ENCODE peak calls at places on chromosome 19, in eight cellular contexts. One of them, this sample, is unnamed.

GRCh38 chr19:41478875-41479756 is 36.2 kb downstream of the ERICH4 start:
- DNase-seq in body of pancreas: no peak
- DNase-seq in HepG2: no peak
- DNase-seq in upper lobe of left lung: no peak
- DNase-seq in lower leg skin: no peak
- DNase-seq in Peyer's patch: no peak
- DNase-seq in H54: no peak
- DNase-seq in NB4: no peak
- DNase-seq in this sample: no peak

GRCh38 chr19:17767559-17767958 is 16.3 kb downstream of the FCHO1 start:
- DNase-seq in Peyer's patch: no peak
- DNase-seq in lower leg skin: no peak
- DNase-seq in upper lobe of left lung: no peak
- DNase-seq in body of pancreas: no peak
- DNase-seq in H54: no peak
- DNase-seq in HepG2: no peak
- DNase-seq in NB4: no peak
- DNase-seq in this sample: no peak

GRCh38 chr19:20256606-20257005 is 89.6 kb downstream of the ZNF486 start:
- DNase-seq in upper lobe of left lung: no peak
- DNase-seq in lower leg skin: no peak
- DNase-seq in NB4: no peak
- DNase-seq in H54: no peak
- DNase-seq in body of pancreas: no peak
- DNase-seq in HepG2: no peak
- DNase-seq in Peyer's patch: no peak
- DNase-seq in this sample: no peak

GRCh38 chr19:35303357-35303915 is 11.5 kb downstream of the MAG start:
- DNase-seq in Peyer's patch: no peak
- DNase-seq in body of pancreas: no peak
- DNase-seq in NB4: no peak
- DNase-seq in lower leg skin: no peak
- DNase-seq in H54: no peak
- DNase-seq in HepG2: no peak
- DNase-seq in upper lobe of left lung: no peak
- DNase-seq in this sample: no peak

GRCh38 chr19:48394331-48395169 is 1.1 kb downstream of the GRIN2D start:
- DNase-seq in HepG2: no peak
- DNase-seq in Peyer's patch: no peak
- DNase-seq in H54: no peak
- DNase-seq in lower leg skin: no peak
- DNase-seq in upper lobe of left lung: no peak
- DNase-seq in body of pancreas: no peak
- DNase-seq in NB4: peak
- DNase-seq in this sample: peak

GRCh38 chr19:28618504-28618903 is 594.4 kb downstream of the UQCRFS1 start:
- DNase-seq in upper lobe of left lung: no peak
- DNase-seq in body of pancreas: no peak
- DNase-seq in Peyer's patch: no peak
- DNase-seq in lower leg skin: no peak
- DNase-seq in H54: no peak
- DNase-seq in HepG2: no peak
- DNase-seq in NB4: no peak
- DNase-seq in this sample: no peak

GRCh38 chr19:4774136-4774535 is 17.4 kb upstream of the FEM1A start:
- DNase-seq in NB4: no peak
- DNase-seq in body of pancreas: no peak
- DNase-seq in Peyer's patch: no peak
- DNase-seq in upper lobe of left lung: no peak
- DNase-seq in H54: no peak
- DNase-seq in HepG2: no peak
- DNase-seq in lower leg skin: no peak
- DNase-seq in this sample: no peak

GRCh38 chr19:592101-592500 is 2.4 kb downstream of the HCN2 start:
- DNase-seq in body of pancreas: no peak
- DNase-seq in NB4: no peak
- DNase-seq in upper lobe of left lung: no peak
- DNase-seq in HepG2: no peak
- DNase-seq in Peyer's patch: no peak
- DNase-seq in H54: no peak
- DNase-seq in lower leg skin: no peak
- DNase-seq in this sample: no peak

GRCh38 chr19:47699360-47699917 is 13.8 kb upstream of the EHD2 start:
- DNase-seq in NB4: peak
- DNase-seq in H54: peak
- DNase-seq in upper lobe of left lung: peak
- DNase-seq in lower leg skin: no peak
- DNase-seq in Peyer's patch: peak
- DNase-seq in HepG2: peak
- DNase-seq in body of pancreas: peak
- DNase-seq in this sample: peak

GRCh38 chr19:14005381-14006084 is 587 bp downstream of the RFX1 start:
- DNase-seq in Peyer's patch: peak
- DNase-seq in lower leg skin: peak
- DNase-seq in H54: no peak
- DNase-seq in HepG2: peak
- DNase-seq in NB4: peak
- DNase-seq in body of pancreas: peak
- DNase-seq in upper lobe of left lung: peak
- DNase-seq in this sample: peak

GRCh38 chr19:51372649-51373504 is at the start of gene NKG7:
- DNase-seq in body of pancreas: no peak
- DNase-seq in upper lobe of left lung: peak
- DNase-seq in H54: no peak
- DNase-seq in NB4: peak
- DNase-seq in lower leg skin: no peak
- DNase-seq in HepG2: no peak
- DNase-seq in Peyer's patch: peak
- DNase-seq in this sample: no peak

GRCh38 chr19:30029721-30030510 is 87.9 kb downstream of the URI1 start:
- DNase-seq in HepG2: no peak
- DNase-seq in NB4: no peak
- DNase-seq in Peyer's patch: no peak
- DNase-seq in lower leg skin: no peak
- DNase-seq in body of pancreas: no peak
- DNase-seq in H54: no peak
- DNase-seq in upper lobe of left lung: no peak
- DNase-seq in this sample: no peak

GRCh38 chr19:5149930-5150329 is 181.0 kb downstream of the KDM4B start:
- DNase-seq in NB4: no peak
- DNase-seq in lower leg skin: no peak
- DNase-seq in HepG2: no peak
- DNase-seq in Peyer's patch: peak
- DNase-seq in H54: no peak
- DNase-seq in body of pancreas: no peak
- DNase-seq in upper lobe of left lung: no peak
- DNase-seq in this sample: no peak

GRCh38 chr19:15280048-15280725 is 47.9 kb upstream of the EPHX3 start:
- DNase-seq in Peyer's patch: no peak
- DNase-seq in lower leg skin: no peak
- DNase-seq in body of pancreas: no peak
- DNase-seq in upper lobe of left lung: peak
- DNase-seq in NB4: no peak
- DNase-seq in H54: no peak
- DNase-seq in HepG2: no peak
- DNase-seq in this sample: no peak

GRCh38 chr19:18202759-18203407 is 959 bp downstream of the RAB3A start:
- DNase-seq in Peyer's patch: peak
- DNase-seq in body of pancreas: no peak
- DNase-seq in H54: no peak
- DNase-seq in NB4: peak
- DNase-seq in lower leg skin: peak
- DNase-seq in HepG2: no peak
- DNase-seq in upper lobe of left lung: no peak
- DNase-seq in this sample: peak

GRCh38 chr19:43895727-43896126 is 39.4 kb downstream of the ZNF45 start:
- DNase-seq in upper lobe of left lung: no peak
- DNase-seq in HepG2: no peak
- DNase-seq in body of pancreas: no peak
- DNase-seq in NB4: no peak
- DNase-seq in H54: no peak
- DNase-seq in lower leg skin: no peak
- DNase-seq in Peyer's patch: no peak
- DNase-seq in this sample: no peak
- TF ChIP-seq POLR2A in upper lobe of left lung: no peak
- TF ChIP-seq POLR2A in HepG2: no peak
- TF ChIP-seq POLR2A in body of pancreas: no peak
- TF ChIP-seq POLR2A in NB4: no peak
- TF ChIP-seq POLR2A in H54: no peak
- TF ChIP-seq POLR2A in lower leg skin: no peak
- TF ChIP-seq POLR2A in Peyer's patch: no peak
- TF ChIP-seq POLR2A in this sample: no peak

GRCh38 chr19:49875801-49876421 is 1.2 kb downstream of the AKT1S1 start:
- DNase-seq in NB4: peak
- DNase-seq in H54: no peak
- DNase-seq in Peyer's patch: peak
- DNase-seq in body of pancreas: no peak
- DNase-seq in lower leg skin: peak
- DNase-seq in upper lobe of left lung: peak
- DNase-seq in HepG2: peak
- DNase-seq in this sample: peak
- TF ChIP-seq POLR2A in NB4: peak
- TF ChIP-seq POLR2A in H54: peak
- TF ChIP-seq POLR2A in Peyer's patch: no peak
- TF ChIP-seq POLR2A in body of pancreas: no peak
- TF ChIP-seq POLR2A in lower leg skin: no peak
- TF ChIP-seq POLR2A in upper lobe of left lung: no peak
- TF ChIP-seq POLR2A in HepG2: peak
- TF ChIP-seq POLR2A in this sample: no peak

DNA sequence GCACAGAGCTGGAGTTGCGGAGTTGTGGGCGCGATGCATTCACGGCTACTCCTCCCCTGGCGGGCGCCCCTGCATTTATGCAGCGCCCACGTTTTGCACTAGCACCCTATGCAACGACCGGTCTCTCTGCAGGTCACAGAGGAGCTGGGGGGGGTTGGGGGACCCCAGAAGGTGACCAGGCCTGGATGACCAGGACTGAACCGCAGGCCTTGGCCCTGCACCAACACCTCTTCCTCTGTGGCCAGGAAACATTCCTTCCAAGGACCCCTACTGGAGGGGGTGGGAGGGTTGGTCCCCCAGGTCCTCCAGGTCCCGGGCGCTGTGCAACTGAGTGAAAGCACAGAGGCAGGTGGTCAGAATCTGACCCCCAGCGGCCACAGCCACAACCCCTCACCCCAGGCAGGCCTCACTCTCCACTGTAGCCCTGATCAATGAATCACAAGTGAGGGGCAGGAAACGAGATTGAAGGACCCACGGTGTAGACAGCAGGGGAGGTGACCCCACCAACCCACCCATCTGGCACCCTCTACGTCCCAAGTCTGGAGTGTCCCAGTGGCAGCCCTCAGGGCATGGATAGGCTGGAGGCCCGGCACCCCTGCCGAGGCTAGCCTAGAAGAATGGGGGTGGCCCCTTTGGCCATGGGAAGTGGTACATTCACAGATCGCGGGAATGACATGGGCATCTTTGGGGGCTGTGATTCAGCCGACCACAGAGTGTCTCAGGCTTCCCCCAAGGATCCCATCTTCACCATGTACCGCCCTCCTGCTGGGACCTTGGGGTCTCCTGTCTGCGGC is 11.1 kb upstream of the MKNK2 start:
- DNase-seq in upper lobe of left lung: peak
- DNase-seq in HepG2: peak
- DNase-seq in NB4: no peak
- DNase-seq in Peyer's patch: no peak
- DNase-seq in H54: no peak
- DNase-seq in body of pancreas: no peak
- DNase-seq in lower leg skin: no peak
- DNase-seq in this sample: no peak
- TF ChIP-seq POLR2A in upper lobe of left lung: no peak
- TF ChIP-seq POLR2A in HepG2: peak
- TF ChIP-seq POLR2A in NB4: no peak
- TF ChIP-seq POLR2A in Peyer's patch: no peak
- TF ChIP-seq POLR2A in H54: no peak
- TF ChIP-seq POLR2A in body of pancreas: no peak
- TF ChIP-seq POLR2A in lower leg skin: no peak
- TF ChIP-seq POLR2A in this sample: no peak

DNA sequence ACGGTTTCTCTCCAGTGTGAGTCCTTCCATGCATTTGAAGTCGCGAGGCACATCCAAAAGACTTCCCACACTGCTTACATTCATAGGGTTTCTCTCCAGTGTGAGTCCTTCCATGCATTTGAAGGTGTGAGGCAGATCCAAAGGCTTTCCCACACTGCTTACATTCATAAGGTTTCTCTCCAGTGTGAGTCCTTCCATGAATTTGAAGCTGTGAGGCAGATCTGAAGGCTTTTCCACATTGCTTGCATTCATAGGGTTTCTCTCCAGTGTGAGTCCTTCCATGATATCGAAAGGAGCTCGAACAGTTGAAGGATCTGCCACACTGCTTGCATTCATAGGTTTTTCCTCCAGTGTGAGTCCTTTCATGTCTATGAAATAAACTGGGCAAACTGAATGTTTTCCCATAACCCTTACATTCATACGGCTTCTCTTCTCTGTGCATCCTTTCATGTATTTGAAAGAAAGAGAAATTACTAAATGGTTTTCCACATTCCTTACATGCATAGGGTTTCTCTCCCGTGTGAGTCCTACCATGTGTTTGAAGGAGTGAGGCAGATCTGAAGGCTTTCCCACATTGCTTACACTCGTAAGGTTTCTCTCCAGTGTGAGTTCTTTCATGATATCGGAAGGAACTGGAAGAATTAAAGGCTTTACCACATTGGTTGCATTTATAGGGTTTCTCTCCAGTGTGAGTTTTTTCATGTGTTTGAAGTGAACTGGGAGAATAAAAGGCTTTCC is 20.3 kb downstream of the ZNF433 start:
- DNase-seq in H54: no peak
- DNase-seq in NB4: no peak
- DNase-seq in body of pancreas: no peak
- DNase-seq in upper lobe of left lung: no peak
- DNase-seq in Peyer's patch: no peak
- DNase-seq in HepG2: no peak
- DNase-seq in lower leg skin: no peak
- DNase-seq in this sample: no peak
- TF ChIP-seq POLR2A in H54: no peak
- TF ChIP-seq POLR2A in NB4: no peak
- TF ChIP-seq POLR2A in body of pancreas: no peak
- TF ChIP-seq POLR2A in upper lobe of left lung: no peak
- TF ChIP-seq POLR2A in Peyer's patch: no peak
- TF ChIP-seq POLR2A in HepG2: no peak
- TF ChIP-seq POLR2A in lower leg skin: no peak
- TF ChIP-seq POLR2A in this sample: no peak

DNA sequence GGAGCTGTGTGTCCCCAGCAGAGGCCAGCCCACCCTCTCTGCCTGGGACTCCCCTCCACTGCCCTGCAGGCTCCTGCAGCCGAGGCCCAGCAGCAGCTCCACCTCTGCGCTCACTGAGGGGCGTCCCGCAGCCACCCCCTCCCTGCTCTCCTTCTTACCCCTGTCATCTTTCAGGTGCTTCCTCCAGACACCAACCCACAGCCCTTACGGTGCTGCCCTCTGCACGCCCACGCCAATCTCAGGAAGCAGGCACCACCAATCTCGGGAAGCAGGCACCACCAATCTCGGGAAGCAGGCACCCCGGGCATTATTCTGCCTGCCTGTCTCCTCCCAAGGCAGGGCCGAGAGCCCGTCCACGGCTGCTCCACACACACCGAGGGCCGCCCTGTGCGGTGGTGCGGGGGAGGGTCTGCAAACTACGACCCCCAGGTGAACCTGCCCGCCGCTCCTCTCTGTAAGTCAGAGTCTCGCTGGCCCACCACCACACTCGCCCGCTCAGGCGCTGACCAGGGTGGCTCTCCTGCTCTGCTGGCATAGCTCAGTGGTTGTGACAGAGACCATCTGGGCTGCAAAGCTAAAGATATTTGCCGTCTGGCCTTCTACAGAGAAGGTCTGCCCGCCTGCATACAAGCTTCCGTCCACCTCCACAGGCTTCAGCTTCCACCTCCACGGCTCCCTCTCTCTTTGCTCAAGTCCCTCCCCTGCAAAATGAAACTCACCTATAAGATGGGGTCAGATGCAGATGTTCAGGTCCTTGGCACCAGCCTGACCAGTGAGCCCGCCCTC is 2.9 kb downstream of the LSM7 start:
- DNase-seq in Peyer's patch: peak
- DNase-seq in NB4: no peak
- DNase-seq in body of pancreas: no peak
- DNase-seq in H54: no peak
- DNase-seq in lower leg skin: no peak
- DNase-seq in upper lobe of left lung: no peak
- DNase-seq in HepG2: no peak
- DNase-seq in this sample: no peak
- TF ChIP-seq POLR2A in Peyer's patch: no peak
- TF ChIP-seq POLR2A in NB4: no peak
- TF ChIP-seq POLR2A in body of pancreas: no peak
- TF ChIP-seq POLR2A in H54: no peak
- TF ChIP-seq POLR2A in lower leg skin: no peak
- TF ChIP-seq POLR2A in upper lobe of left lung: no peak
- TF ChIP-seq POLR2A in HepG2: no peak
- TF ChIP-seq POLR2A in this sample: no peak